ENCODE peak calls at places on chromosomes 12 and 14, in five cellular contexts. One of them, this sample, is unnamed.

GRCh38 chr12:14845350-14845750 is 2.0 kb upstream of the ART4 start:
- DNase-seq in adrenal gland: peak
- DNase-seq in cardiac fibroblast: peak
- DNase-seq in AG04449: no peak
- DNase-seq in left ventricle myocardium inferior: no peak
- DNase-seq in this sample: no peak

GRCh38 chr14:94447986-94448808 is 4.4 kb downstream of the SERPINA11 start:
- DNase-seq in adrenal gland: no peak
- DNase-seq in cardiac fibroblast: no peak
- DNase-seq in AG04449: no peak
- DNase-seq in left ventricle myocardium inferior: no peak
- DNase-seq in this sample: no peak

GRCh38 chr12:31346211-31346610 is 20.3 kb upstream of the SINHCAF start:
- DNase-seq in adrenal gland: no peak
- DNase-seq in cardiac fibroblast: no peak
- DNase-seq in AG04449: no peak
- DNase-seq in left ventricle myocardium inferior: no peak
- DNase-seq in this sample: no peak

GRCh38 chr12:110565919-110566871 is 16.9 kb downstream of the PPTC7 start:
- DNase-seq in adrenal gland: no peak
- DNase-seq in cardiac fibroblast: no peak
- DNase-seq in AG04449: no peak
- DNase-seq in left ventricle myocardium inferior: no peak
- DNase-seq in this sample: no peak

GRCh38 chr12:52246720-52247621 is 13.9 kb downstream of the KRT7 start:
- DNase-seq in adrenal gland: peak
- DNase-seq in cardiac fibroblast: no peak
- DNase-seq in AG04449: no peak
- DNase-seq in left ventricle myocardium inferior: no peak
- DNase-seq in this sample: no peak

GRCh38 chr14:100406505-100407131 is 83.5 kb downstream of the SLC25A47 start:
- DNase-seq in adrenal gland: peak
- DNase-seq in cardiac fibroblast: peak
- DNase-seq in AG04449: no peak
- DNase-seq in left ventricle myocardium inferior: no peak
- DNase-seq in this sample: no peak

GRCh38 chr12:124191024-124191359 is 103.9 kb upstream of the RFLNA start:
- DNase-seq in adrenal gland: no peak
- DNase-seq in cardiac fibroblast: peak
- DNase-seq in AG04449: no peak
- DNase-seq in left ventricle myocardium inferior: no peak
- DNase-seq in this sample: no peak

GRCh38 chr12:104790296-104791125 is 167.6 kb downstream of the SLC41A2 start:
- DNase-seq in adrenal gland: peak
- DNase-seq in cardiac fibroblast: no peak
- DNase-seq in AG04449: no peak
- DNase-seq in left ventricle myocardium inferior: peak
- DNase-seq in this sample: no peak

GRCh38 chr14:95288672-95289322 is 30.9 kb downstream of the CLMN start:
- DNase-seq in adrenal gland: no peak
- DNase-seq in cardiac fibroblast: no peak
- DNase-seq in AG04449: no peak
- DNase-seq in left ventricle myocardium inferior: no peak
- DNase-seq in this sample: no peak

GRCh38 chr12:115132145-115132544 is 448.2 kb upstream of the TBX3 start:
- DNase-seq in adrenal gland: no peak
- DNase-seq in cardiac fibroblast: peak
- DNase-seq in AG04449: no peak
- DNase-seq in left ventricle myocardium inferior: no peak
- DNase-seq in this sample: peak

GRCh38 chr12:120724720-120725119 is 906 bp upstream of the ACADS start:
- DNase-seq in adrenal gland: no peak
- DNase-seq in cardiac fibroblast: no peak
- DNase-seq in AG04449: no peak
- DNase-seq in left ventricle myocardium inferior: no peak
- DNase-seq in this sample: no peak

GRCh38 chr12:117686911-117687377 is 281.8 kb downstream of the KSR2 start:
- DNase-seq in adrenal gland: peak
- DNase-seq in cardiac fibroblast: peak
- DNase-seq in AG04449: peak
- DNase-seq in left ventricle myocardium inferior: no peak
- DNase-seq in this sample: peak

GRCh38 chr12:3453947-3454675 is 36.9 kb upstream of the PRMT8 start:
- DNase-seq in adrenal gland: no peak
- DNase-seq in cardiac fibroblast: peak
- DNase-seq in AG04449: peak
- DNase-seq in left ventricle myocardium inferior: no peak
- DNase-seq in this sample: peak

GRCh38 chr12:75816892-75817291 is 214.7 kb downstream of the PHLDA1 start:
- DNase-seq in adrenal gland: no peak
- DNase-seq in cardiac fibroblast: peak
- DNase-seq in AG04449: no peak
- DNase-seq in left ventricle myocardium inferior: no peak
- DNase-seq in this sample: peak

GRCh38 chr12:15688202-15688736 is 100.9 kb downstream of the EPS8 start:
- DNase-seq in adrenal gland: peak
- DNase-seq in cardiac fibroblast: peak
- DNase-seq in AG04449: no peak
- DNase-seq in left ventricle myocardium inferior: peak
- DNase-seq in this sample: no peak

GRCh38 chr12:62700091-62700490 is 233.5 kb downstream of the MON2 start:
- DNase-seq in adrenal gland: no peak
- DNase-seq in cardiac fibroblast: peak
- DNase-seq in AG04449: no peak
- DNase-seq in left ventricle myocardium inferior: no peak
- DNase-seq in this sample: no peak

GRCh38 chr14:24144451-24144850 is 2.0 kb downstream of the PSME2 start:
- DNase-seq in adrenal gland: no peak
- DNase-seq in cardiac fibroblast: no peak
- DNase-seq in AG04449: no peak
- DNase-seq in left ventricle myocardium inferior: no peak
- DNase-seq in this sample: no peak

GRCh38 chr14:24139272-24139934 is 2.0 kb downstream of the EMC9 start:
- DNase-seq in adrenal gland: no peak
- DNase-seq in cardiac fibroblast: no peak
- DNase-seq in AG04449: no peak
- DNase-seq in left ventricle myocardium inferior: no peak
- DNase-seq in this sample: no peak

GRCh38 chr14:24138396-24139271 is 2.6 kb downstream of the PSME1 start:
- DNase-seq in adrenal gland: no peak
- DNase-seq in cardiac fibroblast: no peak
- DNase-seq in AG04449: no peak
- DNase-seq in left ventricle myocardium inferior: no peak
- DNase-seq in this sample: no peak

GRCh38 chr14:24143511-24143910 is 2.1 kb upstream of the EMC9 start:
- DNase-seq in adrenal gland: no peak
- DNase-seq in cardiac fibroblast: no peak
- DNase-seq in AG04449: no peak
- DNase-seq in left ventricle myocardium inferior: no peak
- DNase-seq in this sample: no peak

DNA sequence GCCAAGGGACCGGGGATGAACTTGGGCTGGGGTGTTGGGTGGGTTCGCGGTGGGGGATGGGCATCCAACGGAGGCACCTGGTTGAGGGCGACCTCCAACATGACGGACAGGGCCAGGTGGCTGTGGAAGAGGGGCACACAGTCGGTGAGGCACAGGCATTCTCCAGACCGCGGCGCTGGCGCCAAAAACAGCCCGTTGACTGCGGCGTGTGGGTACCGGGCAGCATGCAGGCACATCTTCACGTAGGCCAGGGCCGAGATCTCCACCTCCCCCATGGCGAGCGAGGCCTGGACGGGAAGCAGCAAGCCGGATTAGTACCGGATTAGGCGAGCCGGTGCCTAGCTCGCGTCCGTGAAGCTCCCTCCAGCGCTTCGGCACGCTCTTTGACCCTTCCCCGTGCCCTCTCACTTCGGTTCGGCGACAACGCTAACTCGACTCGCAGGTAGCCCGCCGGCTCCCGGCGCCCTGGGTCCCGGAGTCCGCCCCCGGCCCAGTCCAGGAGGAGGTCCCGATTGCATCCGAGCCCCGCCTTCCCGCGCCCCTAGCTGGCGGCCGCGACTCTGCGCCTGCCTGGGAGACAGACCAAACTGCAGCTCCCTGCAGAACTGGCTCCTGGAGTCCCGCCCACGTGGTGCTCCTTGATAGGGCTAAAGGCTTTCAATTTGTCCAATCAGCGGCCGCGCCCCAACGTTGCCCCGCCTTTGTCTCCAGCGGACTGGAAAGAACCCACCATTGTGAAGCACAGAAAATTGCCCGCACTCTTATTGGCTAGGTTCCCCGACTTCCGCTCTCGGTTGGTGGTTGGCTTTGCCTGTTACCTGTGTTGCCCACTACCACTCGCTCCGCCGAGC is at the start of gene EMC9:
- DNase-seq in adrenal gland: peak
- DNase-seq in cardiac fibroblast: peak
- DNase-seq in AG04449: peak
- DNase-seq in left ventricle myocardium inferior: peak
- DNase-seq in this sample: peak
- TF ChIP-seq CTCF in adrenal gland: peak
- TF ChIP-seq CTCF in cardiac fibroblast: peak
- TF ChIP-seq CTCF in AG04449: peak
- TF ChIP-seq CTCF in left ventricle myocardium inferior: peak
- TF ChIP-seq CTCF in this sample: peak

GRCh38 chr12:24697769-24698168 is 251.1 kb downstream of the BCAT1 start:
- DNase-seq in adrenal gland: no peak
- DNase-seq in cardiac fibroblast: no peak
- DNase-seq in AG04449: no peak
- DNase-seq in left ventricle myocardium inferior: no peak
- DNase-seq in this sample: no peak
- H3K4me3 ChIP-seq in adrenal gland: no peak
- H3K4me3 ChIP-seq in cardiac fibroblast: no peak
- H3K4me3 ChIP-seq in AG04449: no peak
- H3K4me3 ChIP-seq in left ventricle myocardium inferior: no peak
- H3K4me3 ChIP-seq in this sample: no peak

GRCh38 chr14:60331201-60332045 is 82.4 kb downstream of the PPM1A start:
- DNase-seq in adrenal gland: peak
- DNase-seq in cardiac fibroblast: peak
- DNase-seq in AG04449: no peak
- DNase-seq in left ventricle myocardium inferior: peak
- DNase-seq in this sample: no peak
- TF ChIP-seq CTCF in adrenal gland: peak
- TF ChIP-seq CTCF in cardiac fibroblast: peak
- TF ChIP-seq CTCF in AG04449: peak
- TF ChIP-seq CTCF in left ventricle myocardium inferior: peak
- TF ChIP-seq CTCF in this sample: peak

DNA sequence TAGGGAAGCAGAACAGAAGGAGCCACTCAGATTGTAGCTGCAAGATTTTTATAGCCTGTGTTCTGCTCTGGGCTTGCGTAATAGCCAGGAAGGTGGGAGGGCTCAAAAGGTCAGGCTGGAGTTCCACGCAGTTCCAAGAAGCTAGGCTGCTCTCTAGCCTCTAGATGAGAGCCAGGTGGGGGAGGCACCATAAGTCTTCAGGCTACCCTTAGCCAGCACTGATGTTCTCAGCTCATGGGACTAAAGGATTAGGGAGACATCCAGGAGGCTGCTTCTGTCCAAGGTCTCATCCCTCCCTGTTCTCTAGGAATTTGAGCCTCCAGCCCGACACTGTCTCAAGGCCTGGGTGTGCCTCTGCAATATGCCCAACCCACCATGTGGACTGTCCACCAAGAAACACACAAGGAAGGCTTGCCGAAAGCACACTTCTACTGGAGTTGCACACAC is 1.7 kb downstream of the LMBR1L start:
- DNase-seq in adrenal gland: peak
- DNase-seq in cardiac fibroblast: peak
- DNase-seq in AG04449: no peak
- DNase-seq in left ventricle myocardium inferior: peak
- DNase-seq in this sample: no peak
- H3K4me3 ChIP-seq in adrenal gland: no peak
- H3K4me3 ChIP-seq in cardiac fibroblast: peak
- H3K4me3 ChIP-seq in AG04449: peak
- H3K4me3 ChIP-seq in left ventricle myocardium inferior: peak
- H3K4me3 ChIP-seq in this sample: peak

GRCh38 chr14:44505588-44505987 is 1.5 kb downstream of the FSCB start:
- DNase-seq in adrenal gland: no peak
- DNase-seq in cardiac fibroblast: no peak
- DNase-seq in AG04449: no peak
- DNase-seq in left ventricle myocardium inferior: no peak
- DNase-seq in this sample: no peak
- TF ChIP-seq CTCF in adrenal gland: no peak
- TF ChIP-seq CTCF in cardiac fibroblast: no peak
- TF ChIP-seq CTCF in AG04449: no peak
- TF ChIP-seq CTCF in left ventricle myocardium inferior: no peak
- TF ChIP-seq CTCF in this sample: no peak

GRCh38 chr14:77902806-77903205 is 102.9 kb downstream of the ADCK1 start:
- DNase-seq in adrenal gland: no peak
- DNase-seq in cardiac fibroblast: no peak
- DNase-seq in AG04449: no peak
- DNase-seq in left ventricle myocardium inferior: no peak
- DNase-seq in this sample: no peak
- H3K4me3 ChIP-seq in adrenal gland: no peak
- H3K4me3 ChIP-seq in cardiac fibroblast: no peak
- H3K4me3 ChIP-seq in AG04449: no peak
- H3K4me3 ChIP-seq in left ventricle myocardium inferior: no peak
- H3K4me3 ChIP-seq in this sample: no peak

GRCh38 chr12:49612210-49612609 is 6.8 kb upstream of the FAM186B start:
- DNase-seq in adrenal gland: no peak
- DNase-seq in cardiac fibroblast: no peak
- DNase-seq in AG04449: no peak
- DNase-seq in left ventricle myocardium inferior: no peak
- DNase-seq in this sample: no peak

GRCh38 chr12:49618576-49618975 is 4.8 kb upstream of the PRPF40B start:
- DNase-seq in adrenal gland: no peak
- DNase-seq in cardiac fibroblast: no peak
- DNase-seq in AG04449: no peak
- DNase-seq in left ventricle myocardium inferior: no peak
- DNase-seq in this sample: no peak

GRCh38 chr12:49619286-49619685 is 4.1 kb upstream of the PRPF40B start:
- DNase-seq in adrenal gland: no peak
- DNase-seq in cardiac fibroblast: peak
- DNase-seq in AG04449: no peak
- DNase-seq in left ventricle myocardium inferior: no peak
- DNase-seq in this sample: no peak

GRCh38 chr12:49616533-49617219 is 6.7 kb upstream of the PRPF40B start:
- DNase-seq in adrenal gland: no peak
- DNase-seq in cardiac fibroblast: peak
- DNase-seq in AG04449: no peak
- DNase-seq in left ventricle myocardium inferior: no peak
- DNase-seq in this sample: no peak

DNA sequence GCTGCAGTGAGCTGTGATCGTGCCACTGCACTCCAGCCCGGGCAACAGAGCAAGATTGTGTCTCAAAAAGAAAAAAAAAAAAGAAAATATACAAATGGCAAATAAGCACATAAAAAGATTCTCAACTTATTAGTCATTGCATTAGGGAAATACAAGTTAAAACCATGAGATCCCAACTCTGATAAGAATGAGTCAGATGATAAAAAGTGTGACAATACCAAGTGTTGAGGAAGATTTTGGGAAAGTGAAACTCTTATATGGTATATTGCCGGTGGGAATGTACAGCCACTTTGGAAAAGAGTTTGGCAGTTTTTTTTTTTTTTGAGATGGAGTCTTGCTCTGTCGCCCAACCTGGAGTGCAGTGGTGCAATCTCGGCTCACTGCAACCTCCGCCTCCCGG is 7.6 kb upstream of the PRPF40B start:
- DNase-seq in adrenal gland: no peak
- DNase-seq in cardiac fibroblast: peak
- DNase-seq in AG04449: no peak
- DNase-seq in left ventricle myocardium inferior: no peak
- DNase-seq in this sample: no peak
- TF ChIP-seq CTCF in adrenal gland: no peak
- TF ChIP-seq CTCF in cardiac fibroblast: no peak
- TF ChIP-seq CTCF in AG04449: no peak
- TF ChIP-seq CTCF in left ventricle myocardium inferior: no peak
- TF ChIP-seq CTCF in this sample: no peak

This sample was measured in kidney epithelial cell.